ENCODE peak calls at places on chromosome 7, in ten cellular contexts. N is upper lobe of right lung; U is H1; D is uterus; E is psoas muscle; J is WERI-Rb-1; G is stomach; A is CD4-positive, alpha-beta memory T cell; Z is heart right ventricle; V is iPS DF 6.9. I is an unnamed sample.

GRCh38 chr7:64872351-64872750 is 30.7 kb upstream of the ZNF273 start:
- DNase-seq in N (peak; percentile 50), U (no peak), D (no peak), E (no peak), J (no peak), G (peak; percentile 22), A (no peak), Z (no peak), V (no peak), I (peak; percentile 60)

GRCh38 chr7:50412958-50413357 is 37.2 kb downstream of the FIGNL1 start:
- DNase-seq in N (no peak), U (no peak), D (no peak), E (no peak), J (no peak), G (no peak), A (no peak), Z (no peak), V (no peak), I (no peak)

GRCh38 chr7:118836933-118837332 is 612.4 kb downstream of the ANKRD7 start:
- DNase-seq in N (no peak), U (no peak), D (no peak), E (no peak), J (no peak), G (no peak), A (no peak), Z (no peak), V (no peak), I (no peak)

GRCh38 chr7:106462365-106462859 is 177.6 kb upstream of the NAMPT start:
- DNase-seq in N (no peak), U (no peak), D (no peak), E (no peak), J (no peak), G (no peak), A (peak; percentile 18), Z (no peak), V (no peak), I (no peak)

GRCh38 chr7:30752979-30753378 is 1.0 kb downstream of the INMT start:
- DNase-seq in N (no peak), U (no peak), D (peak; percentile 82), E (peak; percentile 90), J (no peak), G (peak; percentile 39), A (no peak), Z (peak; percentile 89), V (no peak), I (no peak)

GRCh38 chr7:37289347-37289746 is 159.3 kb downstream of the ELMO1 start:
- DNase-seq in N (no peak), U (no peak), D (no peak), E (no peak), J (no peak), G (no peak), A (no peak), Z (no peak), V (no peak), I (peak; percentile 58)

GRCh38 chr7:150322833-150323681 is at the start of the genes ACTR3C and LRRC61:
- DNase-seq in N (peak; percentile 88), U (peak; percentile 64), D (peak; percentile 44), E (peak; percentile 59), J (peak; percentile 84), G (peak; percentile 75), A (peak; percentile 41), Z (no peak), V (no peak), I (no peak)

GRCh38 chr7:102935450-102936110 is 22.8 kb downstream of the LRRC17 start:
- DNase-seq in N (no peak), U (no peak), D (no peak), E (no peak), J (no peak), G (no peak), A (no peak), Z (no peak), V (no peak), I (no peak)

GRCh38 chr7:66804001-66804400 is 63.5 kb downstream of the RABGEF1 start:
- DNase-seq in N (no peak), U (no peak), D (no peak), E (no peak), J (no peak), G (no peak), A (no peak), Z (no peak), V (no peak), I (no peak)

GRCh38 chr7:26784118-26784517 is 80.3 kb downstream of the SKAP2 start:
- DNase-seq in N (no peak), U (no peak), D (no peak), E (no peak), J (no peak), G (no peak), A (no peak), Z (no peak), V (no peak), I (no peak)

GRCh38 chr7:152859781-152860191 is 100.2 kb downstream of the ACTR3B start:
- DNase-seq in N (no peak), U (peak; percentile 25), D (no peak), E (no peak), J (peak; percentile 22), G (no peak), A (no peak), Z (no peak), V (peak; percentile 47), I (peak; percentile 80)

DNA sequence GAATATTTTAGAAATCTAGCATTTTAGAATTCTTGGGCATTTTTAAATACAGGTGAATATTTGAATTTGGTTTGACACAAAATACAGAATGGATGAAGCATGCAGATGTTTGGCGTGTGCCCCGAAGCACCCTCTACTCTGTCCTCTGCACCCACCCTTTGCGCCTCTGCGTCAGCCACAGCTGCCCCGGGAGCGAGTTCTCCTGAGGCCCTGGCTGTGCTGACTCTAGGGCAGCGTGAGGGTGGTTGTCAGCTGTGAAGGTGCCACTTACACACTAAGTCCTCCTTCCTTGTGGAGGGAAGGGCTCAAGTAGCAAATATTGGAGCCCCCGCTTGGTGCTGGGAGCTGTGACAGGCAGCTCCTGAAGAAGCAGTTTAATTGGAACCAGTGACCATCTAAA is 48.4 kb downstream of the DAGLB start:
- DNase-seq in N (no peak), U (no peak), D (no peak), E (no peak), J (no peak), G (no peak), A (no peak), Z (no peak), V (no peak), I (no peak)
- H3K36me3 ChIP-seq in N (peaks cover 63% of the 10 kb centered on the region), U (peaks cover 36% of the 10 kb centered on the region), D (no peaks in the 10 kb centered on the region), E (peaks cover 47% of the 10 kb centered on the region), J (peaks cover 78% of the 10 kb centered on the region), G (peaks cover 64% of the 10 kb centered on the region), A (peaks cover 44% of the 10 kb centered on the region), Z (peaks cover 84% of the 10 kb centered on the region), V (peaks cover 10% of the 10 kb centered on the region), I (no peaks in the 10 kb centered on the region)

GRCh38 chr7:23196306-23196705 is 14.5 kb downstream of the NUP42 start:
- DNase-seq in N (no peak), U (no peak), D (no peak), E (no peak), J (no peak), G (no peak), A (no peak), Z (no peak), V (no peak), I (no peak)
- H3K36me3 ChIP-seq in N (peaks cover 78% of the 10 kb centered on the region), U (peaks cover 46% of the 10 kb centered on the region), D (no peaks in the 10 kb centered on the region), E (peaks cover 71% of the 10 kb centered on the region), J (peaks cover 49% of the 10 kb centered on the region), G (peaks cover 85% of the 10 kb centered on the region), A (peaks cover 27% of the 10 kb centered on the region), Z (peaks cover 87% of the 10 kb centered on the region), V (peaks cover 11% of the 10 kb centered on the region), I (no peaks in the 10 kb centered on the region)

GRCh38 chr7:74056096-74056915 is 27.3 kb upstream of the LIMK1 start:
- DNase-seq in N (peak; percentile 49), U (no peak), D (no peak), E (peak; percentile 45), J (no peak), G (no peak), A (no peak), Z (no peak), V (no peak), I (no peak)
- H3K36me3 ChIP-seq in N (peaks cover 53% of the 10 kb centered on the region), U (no peaks in the 10 kb centered on the region), D (no peaks in the 10 kb centered on the region), E (no peaks in the 10 kb centered on the region), J (no peaks in the 10 kb centered on the region), G (peaks cover 92% of the 10 kb centered on the region), A (no peaks in the 10 kb centered on the region), Z (peaks cover 4% of the 10 kb centered on the region), V (no peaks in the 10 kb centered on the region), I (peaks cover 33% of the 10 kb centered on the region)

DNA sequence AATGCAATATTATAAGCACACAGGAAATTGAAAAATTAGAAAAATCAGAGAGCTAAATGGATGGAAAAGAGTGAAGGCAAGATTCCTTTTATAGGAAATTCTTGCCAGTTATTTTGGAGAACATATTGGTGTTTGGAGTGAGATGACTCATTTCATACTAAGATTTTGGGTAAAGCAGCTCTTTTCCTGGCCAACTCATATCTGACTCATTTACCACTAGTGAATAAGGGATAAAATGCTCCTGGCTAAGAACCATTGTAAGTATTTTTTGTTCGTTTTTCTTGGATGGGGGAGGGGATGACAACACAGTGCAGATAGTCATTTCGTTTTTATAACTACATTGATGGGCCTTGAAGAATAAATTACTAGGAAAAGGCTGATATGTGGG is 139.3 kb downstream of the TWIST1 start:
- DNase-seq in N (no peak), U (no peak), D (no peak), E (no peak), J (no peak), G (no peak), A (no peak), Z (no peak), V (no peak), I (no peak)
- H3K36me3 ChIP-seq in N (no peaks in the 10 kb centered on the region), U (no peaks in the 10 kb centered on the region), D (no peaks in the 10 kb centered on the region), E (no peaks in the 10 kb centered on the region), J (no peaks in the 10 kb centered on the region), G (no peaks in the 10 kb centered on the region), A (no peaks in the 10 kb centered on the region), Z (no peaks in the 10 kb centered on the region), V (no peaks in the 10 kb centered on the region), I (no peaks in the 10 kb centered on the region)

DNA sequence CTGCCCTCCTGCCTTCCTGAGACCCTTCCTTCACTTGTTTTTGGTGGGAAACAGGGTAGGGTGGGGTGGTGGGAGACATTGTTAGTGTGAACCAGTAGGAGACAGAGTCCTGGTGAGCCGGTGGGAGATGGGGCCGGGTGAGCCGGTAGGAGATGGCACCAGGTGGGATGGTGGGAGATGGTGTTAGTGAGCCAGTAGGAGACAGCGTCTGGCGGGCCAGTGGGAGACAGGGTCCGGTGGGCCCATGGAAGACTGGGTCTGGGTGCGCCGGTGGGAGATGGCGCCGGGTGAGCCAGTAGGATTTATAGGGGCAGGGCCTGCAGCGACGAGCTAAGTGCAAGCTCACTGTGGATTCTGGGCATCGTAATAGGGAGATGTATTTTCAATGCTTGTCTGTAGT is 116.8 kb downstream of the TRRAP start:
- DNase-seq in N (peak; percentile 34), U (no peak), D (no peak), E (no peak), J (no peak), G (no peak), A (no peak), Z (no peak), V (no peak), I (no peak)
- H3K36me3 ChIP-seq in N (peaks cover 95% of the 10 kb centered on the region), U (peaks cover 55% of the 10 kb centered on the region), D (no peaks in the 10 kb centered on the region), E (peaks cover 100% of the 10 kb centered on the region), J (peaks cover 86% of the 10 kb centered on the region), G (peaks cover 100% of the 10 kb centered on the region), A (peaks cover 73% of the 10 kb centered on the region), Z (peaks cover 100% of the 10 kb centered on the region), V (peaks cover 45% of the 10 kb centered on the region), I (no peaks in the 10 kb centered on the region)

DNA sequence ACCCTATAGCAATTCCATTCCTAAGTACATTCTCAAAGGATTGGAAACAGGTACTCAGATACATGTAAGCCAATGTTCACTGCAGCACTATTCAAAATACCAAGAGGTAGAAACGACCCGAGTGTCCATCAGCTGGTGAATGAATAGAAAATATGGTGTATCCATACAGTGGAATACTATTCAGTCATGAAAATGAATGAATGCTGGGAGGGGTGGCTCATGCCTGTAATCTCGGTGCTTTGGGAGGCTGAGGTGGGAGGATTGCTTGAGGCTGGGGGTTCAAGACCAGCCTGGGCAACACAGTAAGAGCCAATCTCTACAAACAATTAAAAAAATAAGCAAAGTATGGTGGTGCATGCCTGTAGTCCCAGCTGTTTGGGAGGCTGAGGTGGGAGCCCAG is 62.8 kb downstream of the CLEC2L start:
- DNase-seq in N (no peak), U (no peak), D (no peak), E (no peak), J (no peak), G (no peak), A (no peak), Z (no peak), V (no peak), I (no peak)
- H3K36me3 ChIP-seq in N (peaks cover 63% of the 10 kb centered on the region), U (no peaks in the 10 kb centered on the region), D (no peaks in the 10 kb centered on the region), E (peaks cover 98% of the 10 kb centered on the region), J (peaks cover 61% of the 10 kb centered on the region), G (peaks cover 100% of the 10 kb centered on the region), A (peaks cover 16% of the 10 kb centered on the region), Z (peaks cover 99% of the 10 kb centered on the region), V (no peaks in the 10 kb centered on the region), I (peaks cover 49% of the 10 kb centered on the region)

I was measured in vagina.